ENCODE peak calls at places on chromosomes 13 and 19, in six cellular contexts. Q is K562, S is H1, X is GM12892, J is HepG2, V is GM12878. H is an unnamed sample.

GRCh38 chr13:114154476-114154875 is 22.1 kb upstream of the RASA3 start:
- DNase-seq in S (no peak), X (no peak), Q (no peak), V (no peak), J (no peak), H (no peak)

GRCh38 chr13:35534343-35534742 is 57.9 kb upstream of the MAB21L1 start:
- DNase-seq in J (no peak), V (no peak), X (no peak), Q (no peak), S (no peak), H (no peak)

GRCh38 chr13:23160241-23161175 is 20.3 kb upstream of the SGCG start:
- DNase-seq in V (no peak), X (no peak), J (no peak), S (peak), Q (no peak), H (peak)

GRCh38 chr13:27449081-27449603 is 1.2 kb downstream of the MTIF3 start:
- DNase-seq in V (no peak), J (no peak), S (no peak), Q (no peak), X (no peak), H (no peak)

GRCh38 chr19:14378890-14379289 is 2.4 kb upstream of the ADGRE5 start:
- DNase-seq in X (no peak), S (no peak), Q (no peak), J (no peak), V (no peak), H (no peak)

GRCh38 chr13:95608640-95609280 is 35.7 kb downstream of the DZIP1 start:
- DNase-seq in Q (no peak), X (no peak), J (no peak), V (no peak), S (no peak), H (no peak)

GRCh38 chr19:43447655-43448054 is 17.8 kb downstream of the LYPD3 start:
- DNase-seq in J (no peak), S (no peak), V (no peak), X (no peak), Q (no peak), H (no peak)

GRCh38 chr13:98473792-98474153 is 103.1 kb downstream of the STK24 start:
- DNase-seq in X (no peak), J (no peak), V (no peak), Q (no peak), S (no peak), H (no peak)

GRCh38 chr19:35549174-35549788 is 3.9 kb downstream of the TMEM147 start:
- DNase-seq in Q (peak), X (peak), J (peak), V (no peak), S (peak), H (peak)

GRCh38 chr13:36875431-36875830 is 44.6 kb downstream of the SMAD9 start:
- DNase-seq in J (no peak), X (no peak), Q (no peak), S (no peak), V (no peak), H (no peak)

GRCh38 chr19:4456843-4457653 is 546 bp downstream of the UBXN6 start:
- DNase-seq in J (no peak), V (no peak), X (peak), Q (peak), S (peak), H (peak)

GRCh38 chr13:27619711-27620376 is 485 bp downstream of the LNX2 start:
- DNase-seq in V (no peak), X (peak), J (peak), Q (peak), S (no peak), H (peak)

GRCh38 chr13:91537376-91537775 is 139.0 kb downstream of the GPC5 start:
- DNase-seq in X (no peak), S (no peak), V (no peak), J (no peak), Q (no peak), H (no peak)

GRCh38 chr19:41974652-41975051 is 15.5 kb upstream of the RABAC1 start:
- DNase-seq in Q (no peak), V (no peak), X (no peak), J (no peak), S (no peak), H (no peak)

GRCh38 chr13:111909501-111909900 is 157.4 kb upstream of the SOX1 start:
- DNase-seq in J (no peak), S (no peak), V (no peak), X (no peak), Q (no peak), H (no peak)

GRCh38 chr19:58042709-58043340 is 9.0 kb downstream of the ZSCAN1 start:
- DNase-seq in V (no peak), X (no peak), J (no peak), S (peak), Q (no peak), H (no peak)

GRCh38 chr13:43764349-43764748 is 22.4 kb downstream of the ENOX1 start:
- DNase-seq in J (no peak), Q (no peak), V (no peak), S (no peak), X (no peak), H (no peak)

GRCh38 chr19:46602392-46603194 is 1.5 kb downstream of the CALM3 start:
- DNase-seq in S (no peak), Q (no peak), J (no peak), V (no peak), X (no peak), H (no peak)

GRCh38 chr19:42126565-42126964 is 5.7 kb downstream of the POU2F2 start:
- DNase-seq in S (no peak), J (no peak), Q (no peak), X (no peak), V (peak), H (no peak)

GRCh38 chr19:15129856-15130580 is 22.8 kb downstream of the SYDE1 start:
- DNase-seq in S (no peak), V (no peak), J (no peak), Q (no peak), X (no peak), H (no peak)

GRCh38 chr13:70585109-70585508 is 476.9 kb upstream of the KLHL1 start:
- DNase-seq in X (no peak), J (no peak), Q (no peak), S (no peak), V (no peak), H (no peak)

GRCh38 chr13:32650705-32651311 is 64.6 kb downstream of the PDS5B start:
- DNase-seq in S (no peak), Q (peak), X (no peak), J (peak), V (peak), H (peak)

GRCh38 chr13:101453784-101454201 is 1.3 kb downstream of the ITGBL1 start:
- DNase-seq in Q (no peak), X (peak), J (no peak), S (no peak), V (no peak), H (no peak)

GRCh38 chr19:11268783-11269267 is 6.5 kb upstream of the DOCK6 start:
- DNase-seq in V (no peak), Q (peak), X (no peak), S (no peak), J (peak), H (no peak)

GRCh38 chr13:76609643-76610042 is 276.6 kb downstream of the KCTD12 start:
- DNase-seq in Q (no peak), V (no peak), S (no peak), J (no peak), X (no peak), H (no peak)

GRCh38 chr13:96460571-96460970 is 370.7 kb downstream of the HS6ST3 start:
- DNase-seq in Q (no peak), S (no peak), X (no peak), J (no peak), V (no peak), H (no peak)

GRCh38 chr13:41546372-41547252 is 89.3 kb downstream of the RGCC start:
- DNase-seq in J (peak), Q (no peak), X (no peak), S (no peak), V (no peak), H (no peak)

GRCh38 chr19:40578442-40578908 is 1.8 kb downstream of the SHKBP1 start:
- DNase-seq in J (no peak), V (no peak), Q (peak), S (peak), X (no peak), H (no peak)

GRCh38 chr19:46622118-46622446 is 2.8 kb downstream of the PTGIR start:
- DNase-seq in S (no peak), X (no peak), J (no peak), V (no peak), Q (no peak), H (no peak)

GRCh38 chr13:100209857-100210580 is 121.1 kb downstream of the PCCA start:
- DNase-seq in V (no peak), J (no peak), Q (no peak), X (no peak), S (no peak), H (no peak)

GRCh38 chr19:29714371-29714952 is 599 bp downstream of the C19orf12 start:
- DNase-seq in Q (peak), J (no peak), S (no peak), V (no peak), X (no peak), H (no peak)

GRCh38 chr13:27171244-27171829 is at the start of gene USP12:
- DNase-seq in S (peak), Q (peak), J (no peak), X (peak), V (no peak), H (peak)

DNA sequence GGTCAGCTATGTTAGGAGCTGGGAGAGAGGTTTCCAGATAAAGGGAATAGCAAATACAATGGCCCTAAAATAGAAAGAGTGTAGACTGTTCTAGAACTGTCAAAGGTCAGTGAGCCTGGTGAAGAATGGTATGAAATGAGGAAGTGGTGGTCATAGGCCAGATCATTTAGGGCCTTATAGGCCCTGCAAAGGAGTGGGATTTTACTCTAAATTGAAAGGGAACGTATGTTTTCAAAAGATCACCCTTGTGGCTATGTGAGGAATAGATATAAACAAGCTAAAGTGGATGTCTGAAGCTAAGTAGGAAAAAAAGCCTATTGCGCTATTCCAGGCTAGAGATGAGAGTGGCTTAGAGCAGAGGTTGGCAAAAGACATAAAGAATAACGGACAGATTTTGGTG is 70.7 kb upstream of the TDRD3 start:
- DNase-seq in S (no peak), J (peak), Q (peak), V (no peak), X (no peak), H (no peak)
- TF ChIP-seq TAF1 in S (no peak), J (no peak), Q (no peak), V (no peak), X (no peak), H (no peak)

GRCh38 chr13:110113284-110113764 is 193.6 kb downstream of the COL4A1 start:
- DNase-seq in X (no peak), S (no peak), V (no peak), J (no peak), Q (no peak), H (no peak)
- TF ChIP-seq POLR2A in X (no peak), S (no peak), V (no peak), J (no peak), Q (no peak), H (no peak)

GRCh38 chr19:3029070-3029923 is at the start of gene TLE2:
- DNase-seq in V (no peak), J (no peak), Q (peak), X (no peak), S (no peak), H (no peak)
- TF ChIP-seq POLR2AphosphoS5 in V (no peak), J (no peak), Q (no peak), X (no peak), S (no peak), H (no peak)

DNA sequence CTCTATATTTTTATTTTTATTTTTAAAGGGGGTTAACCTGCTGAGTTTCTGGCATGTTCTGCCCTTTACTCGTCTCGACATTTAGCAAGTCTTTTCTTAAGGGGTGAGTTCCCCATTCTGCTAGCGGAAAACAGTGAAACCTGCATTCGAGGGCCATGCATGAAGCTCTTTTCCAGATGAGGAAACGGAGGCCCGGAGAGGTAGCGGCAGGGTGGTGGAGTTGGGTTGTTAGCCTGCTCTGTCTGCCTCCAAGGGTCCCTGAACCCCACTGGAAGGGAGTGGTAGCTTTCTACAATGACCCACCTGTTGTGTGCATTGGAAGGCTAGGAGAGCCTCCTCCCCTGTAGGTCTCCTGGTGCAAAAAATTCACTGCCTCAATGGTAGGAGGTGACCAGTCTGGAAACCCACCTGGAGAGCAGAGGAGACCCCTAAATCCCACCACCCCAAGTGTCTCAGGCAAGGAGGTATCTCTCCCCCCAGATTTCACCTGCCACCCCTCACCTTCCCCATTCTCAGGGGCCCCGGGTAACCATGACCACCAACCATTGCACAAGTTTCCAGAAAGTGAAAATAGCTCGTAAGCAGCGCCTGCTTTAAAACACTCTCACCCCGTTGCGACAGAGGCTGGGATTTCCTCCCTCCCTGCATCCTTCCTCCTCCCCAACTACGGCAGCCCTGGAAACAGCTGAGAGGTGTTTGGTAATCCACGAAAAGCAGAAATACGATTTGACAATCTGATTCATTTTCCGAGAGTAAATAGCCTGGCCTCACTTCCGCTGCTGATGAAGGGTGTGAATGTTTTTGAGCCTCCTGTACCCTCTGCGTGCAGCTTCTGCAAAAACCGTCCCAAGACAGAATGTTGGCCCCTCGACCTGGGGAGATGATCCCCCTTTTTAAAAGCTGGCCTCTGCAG is 3.5 kb downstream of the KLF2 start:
- DNase-seq in V (no peak), J (no peak), Q (no peak), S (no peak), X (no peak), H (no peak)
- TF ChIP-seq TAF1 in V (no peak), J (no peak), Q (no peak), S (no peak), X (no peak), H (no peak)

GRCh38 chr19:7923295-7924191 is 2.4 kb downstream of the CTXN1 start:
- DNase-seq in J (no peak), S (no peak), V (no peak), X (no peak), Q (no peak), H (no peak)
- TF ChIP-seq POLR2A in J (no peak), S (no peak), V (no peak), X (no peak), Q (peak), H (no peak)

H was measured in GM12891.